ENCODE peak calls at places on chromosomes 16 and 17, in six cellular contexts. H, R, K, L, M and W are unnamed samples.

GRCh38 chr16:9256196-9256595 is 164.8 kb downstream of the HAPSTR1 start:
- DNase-seq in H (peak; percentile 62), R (peak; percentile 72), K (no peak), L (no peak), M (peak; percentile 7), W (no peak)

GRCh38 chr16:53282975-53283946 is 151.0 kb upstream of the RBL2 start:
- DNase-seq in H (no peak), R (peak; percentile 9), K (no peak), L (peak; percentile 4), M (peak; percentile 66), W (peak; percentile 7)

GRCh38 chr17:18968945-18969887 is 17.3 kb downstream of the SLC5A10 start:
- DNase-seq in H (no peak), R (no peak), K (no peak), L (no peak), M (no peak), W (no peak)

GRCh38 chr16:54359086-54359485 is 72.5 kb upstream of the IRX3 start:
- DNase-seq in H (no peak), R (no peak), K (no peak), L (no peak), M (no peak), W (no peak)

GRCh38 chr17:68457168-68457538 is at the start of gene WIPI1:
- DNase-seq in H (no peak), R (no peak), K (no peak), L (no peak), M (no peak), W (no peak)

GRCh38 chr17:82301300-82301915 is 16.0 kb downstream of the CD7 start:
- DNase-seq in H (no peak), R (no peak), K (no peak), L (no peak), M (no peak), W (no peak)

GRCh38 chr17:82737981-82738877 is 2.8 kb downstream of the FN3K start:
- DNase-seq in H (no peak), R (no peak), K (peak; percentile 89), L (no peak), M (no peak), W (no peak)

GRCh38 chr17:79760197-79760906 is 17.6 kb upstream of the CBX2 start:
- DNase-seq in H (no peak), R (no peak), K (no peak), L (no peak), M (peak; percentile 55), W (no peak)

GRCh38 chr17:45225964-45226530 is 4.4 kb downstream of the FMNL1 start:
- DNase-seq in H (no peak), R (peak; percentile 87), K (no peak), L (no peak), M (no peak), W (no peak)

GRCh38 chr17:81210868-81211267 is 11.9 kb downstream of the CEP131 start:
- DNase-seq in H (no peak), R (no peak), K (no peak), L (no peak), M (no peak), W (no peak)